ENCODE peak calls at places on chromosomes 16 and 17, in seven cellular contexts. One of them, this sample, is unnamed.

GRCh38 chr16:57306676-57307341 is 22.3 kb upstream of the PLLP start:
- DNase-seq in neural crest cell: no peak
- DNase-seq in fibroblast of mammary gland: no peak
- DNase-seq in fibroblast of lung: no peak
- DNase-seq in progenitor cell of endocrine pancreas: no peak
- DNase-seq in astrocyte: no peak
- DNase-seq in brain microvascular endothelial cell: no peak
- DNase-seq in this sample: no peak

GRCh38 chr16:893360-893759 is 77.4 kb downstream of the LMF1 start:
- DNase-seq in neural crest cell: no peak
- DNase-seq in fibroblast of mammary gland: no peak
- DNase-seq in fibroblast of lung: no peak
- DNase-seq in progenitor cell of endocrine pancreas: no peak
- DNase-seq in astrocyte: no peak
- DNase-seq in brain microvascular endothelial cell: no peak
- DNase-seq in this sample: no peak

GRCh38 chr16:72783716-72784320 is 264.1 kb downstream of the ZFHX3 start:
- DNase-seq in neural crest cell: no peak
- DNase-seq in fibroblast of mammary gland: peak
- DNase-seq in fibroblast of lung: peak
- DNase-seq in progenitor cell of endocrine pancreas: no peak
- DNase-seq in astrocyte: peak
- DNase-seq in brain microvascular endothelial cell: peak
- DNase-seq in this sample: no peak

GRCh38 chr16:29876578-29877249 is 13.7 kb upstream of the CDIPT start:
- DNase-seq in neural crest cell: no peak
- DNase-seq in fibroblast of mammary gland: no peak
- DNase-seq in fibroblast of lung: no peak
- DNase-seq in progenitor cell of endocrine pancreas: no peak
- DNase-seq in astrocyte: no peak
- DNase-seq in brain microvascular endothelial cell: no peak
- DNase-seq in this sample: no peak

GRCh38 chr17:79831367-79832210 is 7.7 kb downstream of the CBX4 start:
- DNase-seq in neural crest cell: peak
- DNase-seq in fibroblast of mammary gland: no peak
- DNase-seq in fibroblast of lung: peak
- DNase-seq in progenitor cell of endocrine pancreas: no peak
- DNase-seq in astrocyte: no peak
- DNase-seq in brain microvascular endothelial cell: no peak
- DNase-seq in this sample: no peak

GRCh38 chr16:24800586-24800985 is 45.2 kb upstream of the SLC5A11 start:
- DNase-seq in neural crest cell: no peak
- DNase-seq in fibroblast of mammary gland: peak
- DNase-seq in fibroblast of lung: peak
- DNase-seq in progenitor cell of endocrine pancreas: no peak
- DNase-seq in astrocyte: peak
- DNase-seq in brain microvascular endothelial cell: peak
- DNase-seq in this sample: no peak

GRCh38 chr16:46748775-46749705 is 896 bp upstream of the MYLK3 start:
- DNase-seq in neural crest cell: no peak
- DNase-seq in fibroblast of mammary gland: no peak
- DNase-seq in fibroblast of lung: no peak
- DNase-seq in progenitor cell of endocrine pancreas: no peak
- DNase-seq in astrocyte: no peak
- DNase-seq in brain microvascular endothelial cell: no peak
- DNase-seq in this sample: no peak

GRCh38 chr17:36583787-36584186 is 7.9 kb upstream of the DHRS11 start:
- DNase-seq in neural crest cell: no peak
- DNase-seq in fibroblast of mammary gland: no peak
- DNase-seq in fibroblast of lung: no peak
- DNase-seq in progenitor cell of endocrine pancreas: no peak
- DNase-seq in astrocyte: no peak
- DNase-seq in brain microvascular endothelial cell: no peak
- DNase-seq in this sample: no peak

GRCh38 chr16:46573008-46573833 is 48.0 kb downstream of the SHCBP1 start:
- DNase-seq in neural crest cell: no peak
- DNase-seq in fibroblast of mammary gland: peak
- DNase-seq in fibroblast of lung: peak
- DNase-seq in progenitor cell of endocrine pancreas: no peak
- DNase-seq in astrocyte: peak
- DNase-seq in brain microvascular endothelial cell: peak
- DNase-seq in this sample: peak

GRCh38 chr17:49229076-49229804 is 1.3 kb downstream of the PHOSPHO1 start:
- DNase-seq in neural crest cell: no peak
- DNase-seq in fibroblast of mammary gland: no peak
- DNase-seq in fibroblast of lung: no peak
- DNase-seq in progenitor cell of endocrine pancreas: no peak
- DNase-seq in astrocyte: no peak
- DNase-seq in brain microvascular endothelial cell: no peak
- DNase-seq in this sample: no peak

GRCh38 chr16:67169642-67170167 is 633 bp upstream of the NOL3 start:
- DNase-seq in neural crest cell: peak
- DNase-seq in fibroblast of mammary gland: no peak
- DNase-seq in fibroblast of lung: no peak
- DNase-seq in progenitor cell of endocrine pancreas: no peak
- DNase-seq in astrocyte: no peak
- DNase-seq in brain microvascular endothelial cell: no peak
- DNase-seq in this sample: no peak

DNA sequence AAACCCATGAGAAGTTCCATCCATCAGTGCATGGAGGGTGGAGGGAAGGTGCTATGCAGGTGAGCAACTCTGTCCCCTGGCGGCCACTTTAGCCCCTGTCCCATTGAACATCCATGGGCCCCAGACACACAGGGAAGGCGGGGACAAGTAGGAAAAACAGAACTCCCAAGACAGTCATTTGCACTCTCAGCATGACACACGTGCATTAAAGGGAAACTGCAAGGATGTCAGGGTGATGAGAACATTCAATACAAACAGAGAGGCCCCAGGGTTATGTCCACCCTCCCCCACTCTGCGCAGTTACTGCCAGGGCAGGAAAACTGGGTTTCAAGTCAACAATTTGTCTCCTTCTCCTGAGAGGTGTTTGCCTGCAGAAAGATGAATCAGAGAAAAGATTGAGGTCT is 44.0 kb upstream of the AKTIP start:
- DNase-seq in neural crest cell: no peak
- DNase-seq in fibroblast of mammary gland: peak
- DNase-seq in fibroblast of lung: peak
- DNase-seq in progenitor cell of endocrine pancreas: no peak
- DNase-seq in astrocyte: no peak
- DNase-seq in brain microvascular endothelial cell: peak
- DNase-seq in this sample: no peak
- TF ChIP-seq CTCF in neural crest cell: peak
- TF ChIP-seq CTCF in fibroblast of mammary gland: no peak
- TF ChIP-seq CTCF in fibroblast of lung: no peak
- TF ChIP-seq CTCF in progenitor cell of endocrine pancreas: peak
- TF ChIP-seq CTCF in astrocyte: peak
- TF ChIP-seq CTCF in brain microvascular endothelial cell: peak
- TF ChIP-seq CTCF in this sample: no peak

GRCh38 chr16:50323335-50324011 is 45.3 kb downstream of the BRD7 start:
- DNase-seq in neural crest cell: no peak
- DNase-seq in fibroblast of mammary gland: peak
- DNase-seq in fibroblast of lung: peak
- DNase-seq in progenitor cell of endocrine pancreas: no peak
- DNase-seq in astrocyte: no peak
- DNase-seq in brain microvascular endothelial cell: peak
- DNase-seq in this sample: no peak
- TF ChIP-seq CTCF in neural crest cell: peak
- TF ChIP-seq CTCF in fibroblast of mammary gland: peak
- TF ChIP-seq CTCF in fibroblast of lung: no peak
- TF ChIP-seq CTCF in progenitor cell of endocrine pancreas: peak
- TF ChIP-seq CTCF in astrocyte: peak
- TF ChIP-seq CTCF in brain microvascular endothelial cell: peak
- TF ChIP-seq CTCF in this sample: peak

GRCh38 chr16:49461517-49461951 is 87.9 kb downstream of the C16orf78 start:
- DNase-seq in neural crest cell: no peak
- DNase-seq in fibroblast of mammary gland: no peak
- DNase-seq in fibroblast of lung: no peak
- DNase-seq in progenitor cell of endocrine pancreas: no peak
- DNase-seq in astrocyte: no peak
- DNase-seq in brain microvascular endothelial cell: no peak
- DNase-seq in this sample: no peak

GRCh38 chr16:49462356-49462988 is 88.9 kb downstream of the C16orf78 start:
- DNase-seq in neural crest cell: no peak
- DNase-seq in fibroblast of mammary gland: no peak
- DNase-seq in fibroblast of lung: no peak
- DNase-seq in progenitor cell of endocrine pancreas: no peak
- DNase-seq in astrocyte: no peak
- DNase-seq in brain microvascular endothelial cell: no peak
- DNase-seq in this sample: no peak

GRCh38 chr16:49464093-49464492 is 90.5 kb downstream of the C16orf78 start:
- DNase-seq in neural crest cell: no peak
- DNase-seq in fibroblast of mammary gland: no peak
- DNase-seq in fibroblast of lung: no peak
- DNase-seq in progenitor cell of endocrine pancreas: no peak
- DNase-seq in astrocyte: no peak
- DNase-seq in brain microvascular endothelial cell: no peak
- DNase-seq in this sample: no peak

GRCh38 chr16:49463529-49463928 is 89.9 kb downstream of the C16orf78 start:
- DNase-seq in neural crest cell: no peak
- DNase-seq in fibroblast of mammary gland: no peak
- DNase-seq in fibroblast of lung: no peak
- DNase-seq in progenitor cell of endocrine pancreas: no peak
- DNase-seq in astrocyte: no peak
- DNase-seq in brain microvascular endothelial cell: no peak
- DNase-seq in this sample: no peak

DNA sequence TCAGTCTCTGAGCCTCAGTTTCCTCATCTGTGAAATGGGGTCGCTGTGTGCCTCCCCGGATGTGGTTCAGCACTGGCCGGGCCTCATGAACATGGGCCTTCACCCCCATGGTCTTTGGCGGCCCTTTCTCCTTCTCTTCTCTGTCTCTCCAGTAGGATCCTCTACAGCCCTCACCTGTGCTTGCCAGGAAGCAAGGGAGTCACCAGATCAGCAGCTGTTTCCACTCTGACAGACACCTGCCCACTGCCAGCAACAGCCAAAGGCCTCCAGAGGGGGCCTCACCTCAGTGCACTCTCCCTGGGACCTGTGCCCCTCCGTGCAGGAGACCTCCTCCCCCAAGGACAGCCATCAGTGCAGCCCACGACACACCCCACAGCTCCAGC is 89.4 kb downstream of the C16orf78 start:
- DNase-seq in neural crest cell: no peak
- DNase-seq in fibroblast of mammary gland: no peak
- DNase-seq in fibroblast of lung: no peak
- DNase-seq in progenitor cell of endocrine pancreas: no peak
- DNase-seq in astrocyte: no peak
- DNase-seq in brain microvascular endothelial cell: no peak
- DNase-seq in this sample: no peak
- TF ChIP-seq CTCF in neural crest cell: no peak
- TF ChIP-seq CTCF in fibroblast of mammary gland: no peak
- TF ChIP-seq CTCF in fibroblast of lung: no peak
- TF ChIP-seq CTCF in progenitor cell of endocrine pancreas: no peak
- TF ChIP-seq CTCF in astrocyte: no peak
- TF ChIP-seq CTCF in brain microvascular endothelial cell: no peak
- TF ChIP-seq CTCF in this sample: no peak

GRCh38 chr17:65931246-65932149 is 260.4 kb downstream of the CEP112 start:
- DNase-seq in neural crest cell: no peak
- DNase-seq in fibroblast of mammary gland: peak
- DNase-seq in fibroblast of lung: no peak
- DNase-seq in progenitor cell of endocrine pancreas: no peak
- DNase-seq in astrocyte: no peak
- DNase-seq in brain microvascular endothelial cell: no peak
- DNase-seq in this sample: no peak
- TF ChIP-seq CTCF in neural crest cell: no peak
- TF ChIP-seq CTCF in fibroblast of mammary gland: no peak
- TF ChIP-seq CTCF in fibroblast of lung: no peak
- TF ChIP-seq CTCF in progenitor cell of endocrine pancreas: no peak
- TF ChIP-seq CTCF in astrocyte: no peak
- TF ChIP-seq CTCF in brain microvascular endothelial cell: no peak
- TF ChIP-seq CTCF in this sample: no peak

DNA sequence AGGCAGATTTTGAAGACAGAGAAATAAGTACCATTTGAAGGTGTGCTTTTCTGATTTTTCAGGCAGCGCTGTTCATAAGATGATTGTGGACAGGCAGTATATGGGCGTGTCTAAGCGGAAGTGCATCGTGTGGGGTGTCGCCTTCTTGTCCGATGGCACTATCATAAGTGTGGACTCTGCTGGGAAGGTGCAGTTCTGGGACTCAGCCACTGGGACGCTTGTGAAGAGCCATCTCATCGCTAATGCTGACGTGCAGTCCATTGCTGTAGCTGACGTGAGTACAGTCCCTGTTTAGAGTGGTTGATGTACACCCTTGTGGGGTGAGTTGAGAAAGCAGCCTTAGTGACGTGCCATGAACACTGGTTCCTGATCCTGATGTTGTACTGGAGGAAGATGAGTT is 10.7 kb downstream of the UTP4 start:
- DNase-seq in neural crest cell: no peak
- DNase-seq in fibroblast of mammary gland: no peak
- DNase-seq in fibroblast of lung: no peak
- DNase-seq in progenitor cell of endocrine pancreas: no peak
- DNase-seq in astrocyte: no peak
- DNase-seq in brain microvascular endothelial cell: no peak
- DNase-seq in this sample: no peak
- TF ChIP-seq CTCF in neural crest cell: peak
- TF ChIP-seq CTCF in fibroblast of mammary gland: no peak
- TF ChIP-seq CTCF in fibroblast of lung: peak
- TF ChIP-seq CTCF in progenitor cell of endocrine pancreas: no peak
- TF ChIP-seq CTCF in astrocyte: peak
- TF ChIP-seq CTCF in brain microvascular endothelial cell: peak
- TF ChIP-seq CTCF in this sample: no peak

GRCh38 chr17:44310188-44310587 is 1.8 kb downstream of the RUNDC3A start:
- DNase-seq in neural crest cell: no peak
- DNase-seq in fibroblast of mammary gland: no peak
- DNase-seq in fibroblast of lung: no peak
- DNase-seq in progenitor cell of endocrine pancreas: no peak
- DNase-seq in astrocyte: no peak
- DNase-seq in brain microvascular endothelial cell: no peak
- DNase-seq in this sample: no peak

GRCh38 chr17:44308865-44309264 is 464 bp downstream of the RUNDC3A start:
- DNase-seq in neural crest cell: no peak
- DNase-seq in fibroblast of mammary gland: no peak
- DNase-seq in fibroblast of lung: no peak
- DNase-seq in progenitor cell of endocrine pancreas: no peak
- DNase-seq in astrocyte: no peak
- DNase-seq in brain microvascular endothelial cell: no peak
- DNase-seq in this sample: no peak

GRCh38 chr17:44310612-44311376 is 2.4 kb downstream of the RUNDC3A start:
- DNase-seq in neural crest cell: no peak
- DNase-seq in fibroblast of mammary gland: no peak
- DNase-seq in fibroblast of lung: no peak
- DNase-seq in progenitor cell of endocrine pancreas: no peak
- DNase-seq in astrocyte: no peak
- DNase-seq in brain microvascular endothelial cell: no peak
- DNase-seq in this sample: no peak

GRCh38 chr17:44308320-44308818 is at the start of gene RUNDC3A:
- DNase-seq in neural crest cell: peak
- DNase-seq in fibroblast of mammary gland: peak
- DNase-seq in fibroblast of lung: peak
- DNase-seq in progenitor cell of endocrine pancreas: peak
- DNase-seq in astrocyte: peak
- DNase-seq in brain microvascular endothelial cell: peak
- DNase-seq in this sample: peak

DNA sequence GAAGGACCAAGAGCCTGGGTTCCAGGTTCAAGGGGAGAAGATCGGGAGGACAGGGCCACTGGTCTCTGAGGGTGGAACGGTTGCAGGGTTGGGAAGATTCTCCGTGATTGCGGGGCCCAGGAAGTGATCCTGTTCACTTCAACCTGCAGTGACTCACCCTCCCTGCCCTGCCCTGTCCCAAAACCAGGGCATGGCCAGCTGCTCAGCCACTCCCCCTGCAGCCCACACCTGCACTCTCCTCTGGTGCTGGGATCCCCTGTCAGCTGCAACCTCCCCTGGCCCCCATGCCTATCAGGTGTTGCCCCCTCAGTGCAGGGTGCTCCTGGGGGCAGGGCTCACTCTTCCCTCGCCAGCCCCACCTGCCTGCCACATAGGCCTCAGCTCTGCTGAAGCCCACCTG is 1.1 kb downstream of the RUNDC3A start:
- DNase-seq in neural crest cell: no peak
- DNase-seq in fibroblast of mammary gland: no peak
- DNase-seq in fibroblast of lung: no peak
- DNase-seq in progenitor cell of endocrine pancreas: no peak
- DNase-seq in astrocyte: no peak
- DNase-seq in brain microvascular endothelial cell: no peak
- DNase-seq in this sample: no peak
- TF ChIP-seq CTCF in neural crest cell: no peak
- TF ChIP-seq CTCF in fibroblast of mammary gland: no peak
- TF ChIP-seq CTCF in fibroblast of lung: no peak
- TF ChIP-seq CTCF in progenitor cell of endocrine pancreas: no peak
- TF ChIP-seq CTCF in astrocyte: no peak
- TF ChIP-seq CTCF in brain microvascular endothelial cell: no peak
- TF ChIP-seq CTCF in this sample: no peak

This sample was measured in AG09319.